ENCODE peak calls at places on chromosomes 12 and 14, in seven cellular contexts. D is choroid plexus epithelial cell, R is glutamatergic neuron, W is astrocyte, B is GM12865, T is lung, P is OCI-LY7. C is an unnamed sample.

GRCh38 chr12:113096675-113097461 is 38.7 kb downstream of the RASAL1 start:
- DNase-seq in B (no peak), D (no peak), P (no peak), W (no peak), R (no peak), T (no peak), C (no peak)

GRCh38 chr12:1581973-1582708 is 12.2 kb downstream of the FBXL14 start:
- DNase-seq in R (no peak), P (no peak), D (no peak), B (no peak), T (no peak), W (no peak), C (no peak)

GRCh38 chr12:78167510-78167909 is 336.8 kb downstream of the NAV3 start:
- DNase-seq in P (no peak), W (no peak), D (peak; percentile 19), R (no peak), B (no peak), T (no peak), C (no peak)

GRCh38 chr12:57012600-57013465 is 3.5 kb downstream of the TAC3 start:
- DNase-seq in D (no peak), B (peak; percentile 74), W (no peak), R (no peak), P (no peak), T (no peak), C (no peak)

GRCh38 chr12:92080390-92081285 is 65.0 kb downstream of the BTG1 start:
- DNase-seq in P (peak; percentile 34), W (peak; percentile 92), B (peak; percentile 35), D (peak; percentile 78), R (no peak), T (no peak), C (no peak)

GRCh38 chr14:44168566-44168965 is 338.5 kb downstream of the FSCB start:
- DNase-seq in D (no peak), W (no peak), T (no peak), P (no peak), R (no peak), B (no peak), C (no peak)

GRCh38 chr12:6534914-6535696 is 788 bp downstream of the GAPDH start:
- DNase-seq in B (peak; percentile 80), W (peak; percentile 57), T (peak; percentile 83), D (peak; percentile 88), P (peak; percentile 85), R (peak; percentile 90), C (peak; percentile 91)

GRCh38 chr12:117105902-117106301 is 6.7 kb upstream of the TESC start:
- DNase-seq in D (no peak), P (peak; percentile 34), B (peak; percentile 84), W (no peak), R (no peak), T (no peak), C (no peak)

GRCh38 chr12:102955926-102956737 is 1.3 kb upstream of the ASCL1 start:
- DNase-seq in R (peak; percentile 49), D (no peak), P (no peak), W (no peak), B (no peak), T (no peak), C (no peak)

DNA sequence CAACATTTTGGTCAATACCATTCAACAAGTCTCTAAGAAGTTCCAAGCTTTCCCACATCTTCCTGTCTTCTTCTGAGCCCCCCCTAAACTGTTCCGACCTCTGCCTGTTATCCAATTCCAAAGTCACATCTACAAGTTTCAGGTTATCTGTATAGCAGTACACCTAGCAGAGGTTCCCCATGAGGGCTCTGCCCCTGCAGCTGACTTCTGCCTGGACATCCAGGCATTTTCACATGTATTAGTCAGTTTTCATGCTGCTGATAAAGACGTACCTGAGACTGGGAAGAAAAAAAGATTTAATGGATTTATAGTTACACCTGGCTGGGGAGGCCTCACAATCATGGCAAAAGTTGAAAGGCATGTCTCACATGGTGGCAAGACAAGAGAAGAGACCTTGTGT is 10.2 kb upstream of the PLA2G1B start:
- DNase-seq in R (no peak), D (no peak), T (no peak), P (no peak), W (no peak), B (no peak), C (no peak)
- TF ChIP-seq CTCF in R (no peak), D (no peak), T (no peak), P (no peak), W (no peak), B (no peak), C (no peak)

GRCh38 chr12:124597041-124597440 is 29.6 kb upstream of the NCOR2 start:
- DNase-seq in T (no peak), B (no peak), W (no peak), D (no peak), R (no peak), P (no peak), C (no peak)

GRCh38 chr12:124601699-124602098 is 34.3 kb upstream of the NCOR2 start:
- DNase-seq in R (no peak), W (no peak), B (no peak), T (no peak), D (no peak), P (no peak), C (no peak)

GRCh38 chr12:124595444-124595843 is 28.0 kb upstream of the NCOR2 start:
- DNase-seq in P (no peak), B (no peak), R (no peak), T (no peak), D (no peak), W (no peak), C (no peak)

GRCh38 chr12:124603143-124603542 is 35.7 kb upstream of the NCOR2 start:
- DNase-seq in B (no peak), D (no peak), W (no peak), T (no peak), P (no peak), R (peak; percentile 65), C (no peak)

DNA sequence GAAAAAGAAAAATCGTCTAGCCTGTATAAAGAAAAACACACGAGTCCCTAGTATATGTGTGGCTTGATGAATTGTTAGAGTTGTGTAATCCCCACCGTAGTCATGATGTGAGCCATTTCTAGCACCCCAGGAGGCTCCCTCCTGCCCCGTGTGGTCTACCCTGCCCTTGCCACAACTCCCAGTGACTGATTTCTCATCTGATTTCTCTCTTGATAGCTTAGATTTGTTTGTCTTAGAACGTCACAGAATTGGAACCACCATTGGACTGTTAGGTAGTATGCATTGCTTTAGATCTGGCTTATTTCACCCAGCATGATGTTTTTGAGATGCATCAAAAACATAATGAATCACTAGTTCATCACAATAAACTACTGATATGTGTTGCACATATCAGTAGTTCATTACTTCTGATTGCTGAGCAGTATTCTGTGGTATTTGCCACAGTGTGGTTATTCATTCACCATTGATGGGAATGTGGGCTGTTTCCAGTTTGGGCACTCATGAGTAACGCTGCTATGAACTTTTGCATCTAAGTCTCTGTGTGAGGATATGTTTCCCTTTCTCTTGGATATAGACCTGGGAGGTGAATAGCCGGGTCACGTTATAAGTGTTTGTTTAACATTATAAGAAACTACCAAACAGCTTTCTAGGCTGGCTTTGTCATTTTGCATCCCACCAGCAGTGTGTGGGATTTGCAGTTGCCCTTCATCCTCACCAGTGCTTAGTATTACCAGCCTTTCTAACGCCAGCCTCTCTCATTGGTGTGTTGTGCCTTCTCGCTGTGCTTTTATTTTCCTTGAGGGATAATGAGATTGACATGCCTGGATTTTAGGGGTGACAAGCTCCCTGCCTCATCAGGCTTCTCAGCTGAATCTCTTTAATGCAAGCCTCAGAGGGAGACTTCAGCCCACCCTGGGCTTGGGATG is 31.9 kb upstream of the NCOR2 start:
- DNase-seq in D (peak; percentile 85), W (peak; percentile 79), R (no peak), B (no peak), P (no peak), T (no peak), C (no peak)
- TF ChIP-seq CTCF in D (peak; percentile 54), W (peak; percentile 12), R (no peak), B (no peak), P (no peak), T (no peak), C (no peak)

GRCh38 chr12:31929140-31929526 is 30.1 kb upstream of the RESF1 start:
- DNase-seq in R (no peak), D (no peak), W (no peak), T (no peak), P (no peak), B (peak; percentile 32), C (no peak)

GRCh38 chr12:31928246-31929139 is 30.7 kb upstream of the RESF1 start:
- DNase-seq in R (no peak), W (no peak), P (peak; percentile 18), T (no peak), D (peak; percentile 11), B (peak; percentile 63), C (no peak)

DNA sequence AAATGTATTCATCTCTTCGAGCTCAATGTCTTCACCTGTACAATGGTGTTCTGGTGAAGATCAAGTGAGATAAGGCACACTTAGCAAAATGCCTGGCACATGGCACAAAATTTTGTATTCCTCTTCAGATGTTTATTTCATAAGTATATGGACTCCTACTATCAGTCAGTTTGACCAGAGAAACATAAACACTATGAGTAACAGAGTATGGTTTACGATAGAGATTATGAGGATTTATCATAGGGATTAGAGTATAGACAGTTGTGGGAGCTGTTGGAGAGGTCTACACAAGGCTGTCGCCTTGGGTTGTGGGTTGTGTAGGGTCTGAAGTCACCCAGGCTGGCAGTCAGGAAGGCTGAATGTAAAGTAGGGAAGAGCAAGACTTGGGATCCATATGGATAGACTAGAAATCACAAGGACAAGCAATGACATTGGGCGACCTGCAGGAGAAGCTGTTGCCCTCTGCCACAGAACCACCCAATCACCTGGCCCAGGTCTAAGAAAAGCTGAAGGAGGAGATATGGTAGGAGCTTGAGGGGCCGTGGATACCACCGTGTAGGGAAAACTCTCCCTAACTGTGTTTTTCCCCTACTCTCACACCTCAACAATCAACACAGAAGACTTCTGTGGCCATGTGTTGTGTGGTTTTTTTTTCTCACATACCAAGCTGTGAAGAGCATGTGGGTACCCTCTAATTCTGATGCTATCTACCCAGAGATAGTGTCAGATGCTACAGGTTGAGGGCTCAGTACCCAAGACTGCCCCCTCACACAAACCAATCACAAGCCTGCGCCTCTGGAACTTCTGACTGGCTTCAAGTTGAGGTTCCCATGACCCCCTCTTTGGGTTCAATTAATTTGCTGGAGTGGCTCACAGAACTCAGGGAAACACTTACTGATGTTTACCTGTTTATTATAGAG is 27.2 kb upstream of the RESF1 start:
- DNase-seq in P (no peak), W (no peak), D (no peak), T (no peak), B (no peak), R (no peak), C (no peak)
- TF ChIP-seq CTCF in P (peak; percentile 23), W (no peak), D (no peak), T (no peak), B (no peak), R (no peak), C (no peak)

DNA sequence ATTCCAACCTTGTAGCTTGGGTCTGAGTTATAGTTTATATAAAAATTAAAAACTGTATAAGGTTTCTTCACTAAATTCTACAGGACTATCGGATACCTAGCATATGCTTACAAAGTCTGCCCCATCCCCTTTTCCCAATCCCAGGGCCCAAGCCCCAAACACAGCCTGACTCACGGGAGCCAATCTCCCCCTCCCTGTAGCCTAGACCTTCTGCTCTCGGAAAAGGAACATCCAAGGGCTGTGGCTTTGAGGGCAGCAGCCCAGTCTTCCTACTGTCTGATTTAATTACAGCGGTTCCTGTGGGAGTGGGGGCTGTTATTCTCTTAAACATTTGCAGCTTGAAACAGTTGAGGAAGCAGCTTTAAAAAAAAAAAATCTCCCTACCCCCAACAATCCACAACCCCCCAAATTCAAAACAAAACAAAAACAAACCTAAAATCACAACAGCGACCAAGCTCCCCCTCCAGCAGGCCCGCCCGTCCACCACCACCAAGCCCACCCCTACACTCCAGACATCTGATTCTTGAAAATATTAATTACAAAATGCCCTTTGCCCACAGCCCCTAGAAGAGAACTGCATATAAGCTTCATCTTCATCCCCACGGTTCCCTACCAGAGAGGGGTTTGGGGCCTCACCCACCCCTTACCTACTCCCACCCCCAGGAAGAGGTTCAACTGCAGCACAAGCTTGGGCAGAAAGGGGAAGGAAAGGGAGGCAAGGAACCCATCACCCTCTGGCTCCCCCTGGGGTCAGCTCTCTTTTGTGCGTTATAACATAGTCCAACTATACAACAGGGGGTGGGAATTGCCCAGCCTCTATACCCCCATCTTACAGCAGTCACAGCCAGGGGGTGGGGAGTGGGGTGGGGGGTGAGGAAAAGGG is 1.1 kb upstream of the PRKAG1 start:
- DNase-seq in B (peak; percentile 52), W (no peak), T (no peak), P (peak; percentile 72), D (peak; percentile 54), R (peak; percentile 54), C (no peak)
- TF ChIP-seq CTCF in B (peak; percentile 50), W (no peak), T (no peak), P (peak; percentile 73), D (peak; percentile 58), R (peak; percentile 25), C (peak; percentile 61)